ENCODE peak calls at places on chromosomes 12 and 14, in five cellular contexts. M, H, B, V and S are unnamed samples.

GRCh38 chr12:109140560-109140959 is 24.2 kb downstream of the ACACB start:
- DNase-seq in M (no peak), H (no peak), B (no peak), V (no peak), S (no peak)

GRCh38 chr14:59086241-59086899 is 102.1 kb upstream of the DAAM1 start:
- DNase-seq in M (no peak), H (no peak), B (no peak), V (no peak), S (peak)

GRCh38 chr14:80805136-80805535 is 136.4 kb downstream of the CEP128 start:
- DNase-seq in M (peak), H (no peak), B (no peak), V (no peak), S (no peak)

GRCh38 chr14:101120636-101121398 is 217.3 kb upstream of the RTL1 start:
- DNase-seq in M (no peak), H (peak), B (peak), V (peak), S (no peak)

GRCh38 chr12:53063708-53064612 is 14.1 kb downstream of the TNS2 start:
- DNase-seq in M (peak), H (peak), B (peak), V (no peak), S (no peak)

GRCh38 chr14:49584058-49584457 is 2.1 kb downstream of the RPS29 start:
- DNase-seq in M (no peak), H (no peak), B (no peak), V (no peak), S (no peak)

GRCh38 chr12:11460343-11461023 is 65.1 kb upstream of the PRB2 start:
- DNase-seq in M (no peak), H (no peak), B (no peak), V (no peak), S (no peak)

GRCh38 chr12:15495742-15496141 is 173.4 kb downstream of the PTPRO start:
- DNase-seq in M (no peak), H (no peak), B (no peak), V (no peak), S (no peak)

GRCh38 chr12:115000038-115000437 is 316.1 kb upstream of the TBX3 start:
- DNase-seq in M (no peak), H (no peak), B (no peak), V (no peak), S (no peak)

GRCh38 chr12:45336331-45336730 is 120.4 kb downstream of the ANO6 start:
- DNase-seq in M (peak), H (no peak), B (no peak), V (no peak), S (peak)

GRCh38 chr12:1474567-1475153 is 119.7 kb downstream of the FBXL14 start:
- DNase-seq in M (peak), H (no peak), B (no peak), V (no peak), S (peak)

GRCh38 chr12:6767301-6767591 is 1.1 kb downstream of the PTMS start:
- DNase-seq in M (no peak), H (no peak), B (no peak), V (no peak), S (no peak)